ENCODE peak calls at places on chromosome 9, in four cellular contexts. G is KG1, O is mesendoderm, U is amniotic stem cell. Z is an unnamed sample.

GRCh38 chr9:88732128-88732527 is 197.2 kb downstream of the NXNL2 start:
- DNase-seq in G (no peak), O (no peak), U (no peak), Z (peak)

GRCh38 chr9:135291165-135291564 is 188.4 kb upstream of the PPP1R26 start:
- DNase-seq in G (no peak), O (no peak), U (no peak), Z (no peak)

GRCh38 chr9:93680445-93681315 is 104.3 kb downstream of the PHF2 start:
- DNase-seq in G (no peak), O (no peak), U (no peak), Z (no peak)

GRCh38 chr9:20418485-20418884 is 203.8 kb downstream of the MLLT3 start:
- DNase-seq in G (no peak), O (no peak), U (no peak), Z (no peak)

GRCh38 chr9:15357050-15357653 is 50.1 kb upstream of the TTC39B start:
- DNase-seq in G (peak), O (peak), U (no peak), Z (no peak)

GRCh38 chr9:4760122-4760521 is 19.1 kb upstream of the AK3 start:
- DNase-seq in G (no peak), O (no peak), U (no peak), Z (no peak)

GRCh38 chr9:116100711-116101111 is 52.9 kb upstream of the PAPPA start:
- DNase-seq in G (no peak), O (no peak), U (no peak), Z (no peak)

GRCh38 chr9:113808391-113809191 is 67.5 kb upstream of the ZNF618 start:
- DNase-seq in G (no peak), O (peak), U (peak), Z (peak)

GRCh38 chr9:98034593-98035546 is 21.7 kb upstream of the NANS start:
- DNase-seq in G (peak), O (peak), U (peak), Z (no peak)